ENCODE peak calls at places on chromosomes 3 and 15, in four cellular contexts. F is esophagus squamous epithelium, I is NB4, L is K562. Q is an unnamed sample.

GRCh38 chr3:48187579-48188265 is 495 bp downstream of the CDC25A start:
- DNase-seq in F (peak), L (peak), I (no peak), Q (no peak)

GRCh38 chr15:75213212-75213767 is 11.6 kb downstream of the C15orf39 start:
- DNase-seq in F (no peak), I (no peak), L (no peak), Q (no peak)

GRCh38 chr3:171396048-171396447 is 64.2 kb downstream of the TNIK start:
- DNase-seq in L (no peak), I (no peak), F (no peak), Q (no peak)

GRCh38 chr3:149879872-149880271 is 66.9 kb downstream of the RNF13 start:
- DNase-seq in I (peak), L (peak), F (no peak), Q (peak)

GRCh38 chr15:90419738-90420487 is 31.9 kb downstream of the IQGAP1 start:
- DNase-seq in I (no peak), L (no peak), F (no peak), Q (peak)

GRCh38 chr3:4722103-4722502 is 229.0 kb downstream of the ITPR1 start:
- DNase-seq in I (peak), L (peak), F (no peak), Q (peak)

GRCh38 chr15:101110681-101111569 is 140.9 kb downstream of the CHSY1 start:
- DNase-seq in I (no peak), F (no peak), L (no peak), Q (no peak)

GRCh38 chr15:38554354-38554753 is 10.3 kb downstream of the RASGRP1 start:
- DNase-seq in L (no peak), F (no peak), I (no peak), Q (no peak)

GRCh38 chr3:55795736-55796135 is 308.6 kb upstream of the WNT5A start:
- DNase-seq in F (no peak), L (no peak), I (no peak), Q (no peak)

GRCh38 chr3:14175383-14176037 is 2.9 kb downstream of the XPC start:
- DNase-seq in I (peak), F (no peak), L (no peak), Q (peak)

GRCh38 chr15:56732135-56732880 is 1.0 kb downstream of the ZNF280D start:
- DNase-seq in I (peak), L (no peak), F (no peak), Q (peak)

GRCh38 chr3:64088408-64089136 is 65.3 kb upstream of the PSMD6 start:
- DNase-seq in I (no peak), L (no peak), F (no peak), Q (no peak)

GRCh38 chr3:49378249-49378899 is 20.2 kb upstream of the GPX1 start:
- DNase-seq in L (no peak), I (peak), F (no peak), Q (peak)

GRCh38 chr3:191792580-191792979 is 331.6 kb downstream of the PYDC2 start:
- DNase-seq in F (no peak), I (no peak), L (no peak), Q (no peak)

GRCh38 chr3:185070491-185071335 is 82.1 kb downstream of the C3orf70 start:
- DNase-seq in L (peak), I (peak), F (no peak), Q (no peak)

GRCh38 chr3:15098503-15099363 is at the start of gene RBSN:
- DNase-seq in F (peak), I (peak), L (peak), Q (peak)

GRCh38 chr3:124793054-124793740 is 62.9 kb downstream of the UMPS start:
- DNase-seq in I (no peak), F (no peak), L (no peak), Q (peak)

GRCh38 chr15:84749111-84749991 is 959 bp downstream of the ZNF592 start:
- DNase-seq in L (peak), I (peak), F (no peak), Q (peak)

GRCh38 chr3:112338021-112338726 is 5.2 kb downstream of the CD200 start:
- DNase-seq in F (no peak), I (no peak), L (no peak), Q (peak)

GRCh38 chr15:45372032-45372995 is 6.0 kb downstream of the GATM start:
- DNase-seq in F (no peak), L (no peak), I (peak), Q (no peak)

GRCh38 chr3:136962961-136963360 is 5.2 kb downstream of the IL20RB start:
- DNase-seq in I (no peak), L (no peak), F (no peak), Q (no peak)
- TF ChIP-seq CTCF in I (no peak), L (no peak), F (no peak), Q (no peak)

GRCh38 chr15:31215490-31216209 is 111.0 kb upstream of the KLF13 start:
- DNase-seq in F (peak), I (peak), L (peak), Q (peak)

GRCh38 chr15:31214864-31215489 is 111.7 kb upstream of the KLF13 start:
- DNase-seq in F (no peak), L (no peak), I (peak), Q (peak)

GRCh38 chr15:31217566-31218270 is 108.9 kb upstream of the KLF13 start:
- DNase-seq in L (no peak), F (no peak), I (no peak), Q (no peak)

GRCh38 chr15:31217067-31217466 is 109.6 kb upstream of the KLF13 start:
- DNase-seq in I (no peak), L (no peak), F (no peak), Q (no peak)

DNA sequence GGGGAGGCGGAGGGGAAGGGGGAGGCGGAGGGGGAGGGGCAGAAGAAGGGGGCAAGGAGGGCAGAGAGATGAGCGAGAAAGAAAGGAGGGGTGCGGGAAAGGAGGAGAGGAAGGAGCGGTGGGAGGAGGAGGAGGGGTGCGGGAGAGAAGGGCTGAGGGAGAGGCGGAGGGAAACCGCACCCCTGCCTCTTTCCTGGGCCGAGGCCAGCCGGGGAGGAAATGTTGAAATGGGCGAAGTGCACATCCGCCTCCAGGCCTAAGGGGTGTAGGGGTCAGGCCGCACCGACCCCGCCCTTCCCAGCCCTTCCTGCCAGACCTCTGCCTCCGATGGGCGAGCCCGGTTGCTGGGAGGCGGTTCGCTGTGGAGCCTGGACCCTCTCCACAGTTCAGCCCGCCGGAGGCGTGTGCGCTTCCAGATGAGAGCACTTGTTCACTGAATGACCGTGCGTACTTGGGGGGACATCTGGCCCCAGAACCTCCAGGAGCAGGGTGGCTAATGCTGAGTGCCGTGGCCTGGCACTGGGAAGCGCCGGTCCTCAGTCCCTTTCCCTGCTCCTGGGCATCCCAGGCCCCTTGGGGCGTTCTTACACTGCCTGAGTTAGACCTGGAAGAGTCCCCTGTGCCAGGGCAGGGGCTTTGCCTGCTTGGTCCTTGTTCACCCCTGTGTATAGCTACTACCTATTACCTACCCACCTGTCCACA is 110.3 kb upstream of the KLF13 start:
- DNase-seq in L (peak), I (peak), F (peak), Q (peak)
- H3K4me3 ChIP-seq in L (no peak), I (peak), F (peak), Q (peak)

GRCh38 chr3:58603606-58604005 is 26.4 kb upstream of the FAM107A start:
- DNase-seq in L (no peak), F (no peak), I (no peak), Q (no peak)
- TF ChIP-seq CTCF in L (no peak), F (no peak), I (no peak), Q (no peak)

GRCh38 chr3:132569580-132569979 is 27.5 kb upstream of the ACKR4 start:
- DNase-seq in I (no peak), L (no peak), F (no peak), Q (peak)

GRCh38 chr3:132569153-132569552 is 27.9 kb upstream of the ACKR4 start:
- DNase-seq in I (no peak), F (no peak), L (no peak), Q (peak)

GRCh38 chr3:132568427-132568826 is 28.6 kb upstream of the ACKR4 start:
- DNase-seq in I (no peak), F (no peak), L (no peak), Q (no peak)

GRCh38 chr3:132570011-132570410 is 27.1 kb upstream of the ACKR4 start:
- DNase-seq in F (no peak), I (no peak), L (no peak), Q (no peak)

GRCh38 chr3:132573657-132574260 is 23.3 kb upstream of the ACKR4 start:
- DNase-seq in F (no peak), L (no peak), I (no peak), Q (peak)
- H3K4me3 ChIP-seq in F (no peak), L (no peak), I (no peak), Q (no peak)

Q was measured in fibroblast of the aortic adventitia.